ENCODE peak calls at places on chromosomes 16 and 17, in four cellular contexts. One of them, this sample, is unnamed.

GRCh38 chr17:76485569-76485968 is 15.7 kb downstream of the RHBDF2 start:
- DNase-seq in H1: no peak
- DNase-seq in IMR-90: no peak
- DNase-seq in neuronal stem cell: no peak
- DNase-seq in this sample: no peak

GRCh38 chr17:57557363-57557762 is 187.7 kb downstream of the CCDC182 start:
- DNase-seq in H1: no peak
- DNase-seq in IMR-90: no peak
- DNase-seq in neuronal stem cell: no peak
- DNase-seq in this sample: no peak

GRCh38 chr17:1648582-1649115 is 1.0 kb downstream of the RILP start:
- DNase-seq in H1: peak
- DNase-seq in IMR-90: peak
- DNase-seq in neuronal stem cell: peak
- DNase-seq in this sample: peak

GRCh38 chr16:64989050-64989449 is 132.8 kb downstream of the CDH11 start:
- DNase-seq in H1: no peak
- DNase-seq in IMR-90: no peak
- DNase-seq in neuronal stem cell: no peak
- DNase-seq in this sample: no peak

GRCh38 chr17:65515959-65516948 is 45.2 kb downstream of the AXIN2 start:
- DNase-seq in H1: peak
- DNase-seq in IMR-90: peak
- DNase-seq in neuronal stem cell: no peak
- DNase-seq in this sample: peak

GRCh38 chr17:72812823-72813222 is 279.7 kb downstream of the SLC39A11 start:
- DNase-seq in H1: no peak
- DNase-seq in IMR-90: peak
- DNase-seq in neuronal stem cell: no peak
- DNase-seq in this sample: no peak

GRCh38 chr17:28982191-28982793 is 23.5 kb downstream of the SEZ6 start:
- DNase-seq in H1: no peak
- DNase-seq in IMR-90: peak
- DNase-seq in neuronal stem cell: no peak
- DNase-seq in this sample: no peak

GRCh38 chr16:19715566-19715965 is 2.5 kb downstream of the KNOP1 start:
- DNase-seq in H1: no peak
- DNase-seq in IMR-90: no peak
- DNase-seq in neuronal stem cell: no peak
- DNase-seq in this sample: no peak

GRCh38 chr17:35214631-35215273 is 20.6 kb upstream of the SLC35G3 start:
- DNase-seq in H1: no peak
- DNase-seq in IMR-90: no peak
- DNase-seq in neuronal stem cell: no peak
- DNase-seq in this sample: no peak

GRCh38 chr17:49817993-49818392 is 29.5 kb downstream of the KAT7 start:
- DNase-seq in H1: no peak
- DNase-seq in IMR-90: no peak
- DNase-seq in neuronal stem cell: no peak
- DNase-seq in this sample: no peak

GRCh38 chr16:82042144-82042543 is 7.1 kb downstream of the HSD17B2 start:
- DNase-seq in H1: no peak
- DNase-seq in IMR-90: no peak
- DNase-seq in neuronal stem cell: no peak
- DNase-seq in this sample: no peak

GRCh38 chr17:82937411-82938371 is 97.9 kb upstream of the ZNF750 start:
- DNase-seq in H1: no peak
- DNase-seq in IMR-90: no peak
- DNase-seq in neuronal stem cell: no peak
- DNase-seq in this sample: no peak

GRCh38 chr17:1730345-1731193 is 6.1 kb downstream of the WDR81 start:
- DNase-seq in H1: no peak
- DNase-seq in IMR-90: peak
- DNase-seq in neuronal stem cell: no peak
- DNase-seq in this sample: no peak

GRCh38 chr16:12178251-12178990 is 201.9 kb downstream of the SNX29 start:
- DNase-seq in H1: no peak
- DNase-seq in IMR-90: peak
- DNase-seq in neuronal stem cell: no peak
- DNase-seq in this sample: no peak

GRCh38 chr17:65027305-65027704 is 29.2 kb downstream of the GNA13 start:
- DNase-seq in H1: no peak
- DNase-seq in IMR-90: peak
- DNase-seq in neuronal stem cell: no peak
- DNase-seq in this sample: peak

GRCh38 chr17:3512512-3513171 is 36.8 kb downstream of the ASPA start:
- DNase-seq in H1: no peak
- DNase-seq in IMR-90: peak
- DNase-seq in neuronal stem cell: peak
- DNase-seq in this sample: no peak

GRCh38 chr17:37750768-37751466 is 6.1 kb upstream of the HNF1B start:
- DNase-seq in H1: no peak
- DNase-seq in IMR-90: no peak
- DNase-seq in neuronal stem cell: no peak
- DNase-seq in this sample: no peak

GRCh38 chr16:3383045-3383448 is 17.8 kb downstream of the ZSCAN32 start:
- DNase-seq in H1: no peak
- DNase-seq in IMR-90: no peak
- DNase-seq in neuronal stem cell: no peak
- DNase-seq in this sample: no peak

GRCh38 chr17:44971776-44972483 is 3.8 kb upstream of the C1QL1 start:
- DNase-seq in H1: peak
- DNase-seq in IMR-90: peak
- DNase-seq in neuronal stem cell: no peak
- DNase-seq in this sample: peak

GRCh38 chr16:71626018-71626857 is at the start of gene MARVELD3:
- DNase-seq in H1: peak
- DNase-seq in IMR-90: no peak
- DNase-seq in neuronal stem cell: no peak
- DNase-seq in this sample: peak

GRCh38 chr16:9854665-9855064 is 327.6 kb downstream of the GRIN2A start:
- DNase-seq in H1: no peak
- DNase-seq in IMR-90: no peak
- DNase-seq in neuronal stem cell: no peak
- DNase-seq in this sample: no peak

GRCh38 chr16:2936436-2937011 is 24.8 kb downstream of the FLYWCH1 start:
- DNase-seq in H1: no peak
- DNase-seq in IMR-90: no peak
- DNase-seq in neuronal stem cell: no peak
- DNase-seq in this sample: no peak

GRCh38 chr17:38585056-38585804 is 20.5 kb downstream of the SRCIN1 start:
- DNase-seq in H1: peak
- DNase-seq in IMR-90: no peak
- DNase-seq in neuronal stem cell: no peak
- DNase-seq in this sample: peak

GRCh38 chr16:67013823-67014640 is 14.9 kb upstream of the CBFB start:
- DNase-seq in H1: peak
- DNase-seq in IMR-90: peak
- DNase-seq in neuronal stem cell: peak
- DNase-seq in this sample: peak

GRCh38 chr16:68005786-68006286 is 6.6 kb upstream of the DPEP2 start:
- DNase-seq in H1: no peak
- DNase-seq in IMR-90: no peak
- DNase-seq in neuronal stem cell: no peak
- DNase-seq in this sample: no peak

GRCh38 chr16:633336-634050 is 2.6 kb downstream of the METTL26 start:
- DNase-seq in H1: no peak
- DNase-seq in IMR-90: no peak
- DNase-seq in neuronal stem cell: no peak
- DNase-seq in this sample: no peak

GRCh38 chr17:72591500-72592241 is 470.9 kb downstream of the SOX9 start:
- DNase-seq in H1: peak
- DNase-seq in IMR-90: no peak
- DNase-seq in neuronal stem cell: peak
- DNase-seq in this sample: peak

GRCh38 chr17:19533718-19534561 is at the start of gene SLC47A1:
- DNase-seq in H1: peak
- DNase-seq in IMR-90: no peak
- DNase-seq in neuronal stem cell: peak
- DNase-seq in this sample: peak

GRCh38 chr17:42288985-42289862 is 926 bp downstream of the STAT5A start:
- DNase-seq in H1: peak
- DNase-seq in IMR-90: no peak
- DNase-seq in neuronal stem cell: no peak
- DNase-seq in this sample: peak

GRCh38 chr17:42287305-42288077 is 807 bp upstream of the STAT5A start:
- DNase-seq in H1: no peak
- DNase-seq in IMR-90: no peak
- DNase-seq in neuronal stem cell: no peak
- DNase-seq in this sample: peak

GRCh38 chr17:42286411-42287295 is 1.6 kb upstream of the STAT5A start:
- DNase-seq in H1: no peak
- DNase-seq in IMR-90: no peak
- DNase-seq in neuronal stem cell: no peak
- DNase-seq in this sample: peak

GRCh38 chr17:42289863-42290165 is 1.5 kb downstream of the STAT5A start:
- DNase-seq in H1: no peak
- DNase-seq in IMR-90: no peak
- DNase-seq in neuronal stem cell: no peak
- DNase-seq in this sample: no peak

GRCh38 chr17:42288078-42288984 is at the start of gene STAT5A:
- DNase-seq in H1: peak
- DNase-seq in IMR-90: peak
- DNase-seq in neuronal stem cell: no peak
- DNase-seq in this sample: peak
- H4K91ac ChIP-seq in H1: no peak
- H4K91ac ChIP-seq in IMR-90: no peak
- H4K91ac ChIP-seq in neuronal stem cell: no peak
- H4K91ac ChIP-seq in this sample: no peak

DNA sequence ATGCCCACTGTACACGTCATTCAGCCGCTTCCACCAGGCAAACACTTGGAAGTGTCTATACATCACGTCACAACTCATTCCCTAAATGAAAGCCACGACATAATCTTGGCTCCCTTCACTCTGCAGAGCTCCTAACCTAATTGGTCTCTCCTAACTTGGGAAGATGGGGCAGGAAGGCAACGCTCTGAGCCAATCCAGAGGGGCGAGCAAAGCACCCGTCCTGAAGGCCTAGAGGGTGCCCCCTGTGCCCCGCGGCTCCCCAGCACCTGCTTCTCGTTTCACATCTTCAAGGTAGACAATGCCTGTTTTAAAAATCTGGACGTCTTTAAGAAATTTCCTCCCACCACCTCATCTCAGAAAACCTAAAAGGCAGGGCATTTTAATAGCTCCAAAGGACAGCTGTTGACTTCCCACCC is 1.0 kb downstream of the CSNK2A2 start:
- DNase-seq in H1: no peak
- DNase-seq in IMR-90: peak
- DNase-seq in neuronal stem cell: no peak
- DNase-seq in this sample: no peak
- H2AFZ ChIP-seq in H1: no peak
- H2AFZ ChIP-seq in IMR-90: peak
- H2AFZ ChIP-seq in neuronal stem cell: peak
- H2AFZ ChIP-seq in this sample: no peak

GRCh38 chr17:46821482-46822387 is 3.2 kb upstream of the WNT3 start:
- DNase-seq in H1: peak
- DNase-seq in IMR-90: no peak
- DNase-seq in neuronal stem cell: no peak
- DNase-seq in this sample: peak
- H3K4me2 ChIP-seq in H1: peak
- H3K4me2 ChIP-seq in IMR-90: no peak
- H3K4me2 ChIP-seq in neuronal stem cell: no peak
- H3K4me2 ChIP-seq in this sample: peak

DNA sequence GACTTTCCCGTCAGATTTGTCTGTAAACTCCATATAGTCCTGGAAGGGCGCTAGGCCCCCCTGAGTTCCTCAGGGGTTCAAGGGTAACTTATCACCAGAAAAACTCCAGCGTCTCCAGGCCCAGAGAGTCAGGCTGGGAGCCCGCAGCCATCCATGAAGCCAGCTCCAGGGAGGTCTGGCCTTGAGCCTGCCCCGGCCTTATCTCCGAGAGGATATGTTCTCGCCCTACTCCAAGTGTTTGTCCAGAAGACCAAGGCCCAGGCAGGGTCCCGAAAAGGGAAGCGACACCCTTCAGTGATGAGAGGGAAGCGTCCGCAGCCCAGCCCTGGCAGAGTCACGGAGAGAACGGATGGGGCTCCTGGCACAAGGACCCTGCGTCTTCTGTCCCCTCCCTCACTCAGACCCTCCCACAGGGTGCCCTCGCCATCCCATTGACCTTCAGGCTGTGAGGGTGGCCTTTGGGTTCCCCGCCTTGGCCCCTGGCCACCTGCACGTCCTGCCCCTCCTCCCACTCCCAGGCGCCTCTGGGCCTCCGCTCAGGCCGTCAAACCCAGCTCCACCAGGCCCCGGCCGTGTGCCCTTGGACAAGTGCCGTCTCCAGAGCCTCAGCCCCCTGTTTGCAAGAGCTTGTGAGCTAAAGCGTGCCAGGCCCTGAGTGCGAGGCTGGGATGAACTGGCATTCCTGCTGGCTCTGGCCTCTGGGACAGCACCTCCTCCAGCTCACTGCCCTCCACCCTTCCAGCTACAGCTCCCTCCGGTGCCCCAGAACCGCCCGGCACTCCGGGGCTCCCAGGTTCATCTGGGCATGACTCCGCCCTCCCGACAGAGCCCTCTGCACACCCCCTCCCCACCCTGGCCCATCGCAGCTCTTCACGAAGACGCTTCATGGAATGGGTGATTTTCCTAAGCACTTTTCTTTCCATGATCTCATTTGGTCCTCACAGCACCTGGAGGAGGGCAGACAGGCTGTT is 83.4 kb downstream of the ZDHHC7 start:
- DNase-seq in H1: no peak
- DNase-seq in IMR-90: no peak
- DNase-seq in neuronal stem cell: no peak
- DNase-seq in this sample: no peak
- H4K91ac ChIP-seq in H1: no peak
- H4K91ac ChIP-seq in IMR-90: no peak
- H4K91ac ChIP-seq in neuronal stem cell: no peak
- H4K91ac ChIP-seq in this sample: no peak

GRCh38 chr17:40015005-40015997 is at the start of gene CSF3:
- DNase-seq in H1: no peak
- DNase-seq in IMR-90: no peak
- DNase-seq in neuronal stem cell: no peak
- DNase-seq in this sample: no peak
- H2AFZ ChIP-seq in H1: peak
- H2AFZ ChIP-seq in IMR-90: peak
- H2AFZ ChIP-seq in neuronal stem cell: peak
- H2AFZ ChIP-seq in this sample: no peak

DNA sequence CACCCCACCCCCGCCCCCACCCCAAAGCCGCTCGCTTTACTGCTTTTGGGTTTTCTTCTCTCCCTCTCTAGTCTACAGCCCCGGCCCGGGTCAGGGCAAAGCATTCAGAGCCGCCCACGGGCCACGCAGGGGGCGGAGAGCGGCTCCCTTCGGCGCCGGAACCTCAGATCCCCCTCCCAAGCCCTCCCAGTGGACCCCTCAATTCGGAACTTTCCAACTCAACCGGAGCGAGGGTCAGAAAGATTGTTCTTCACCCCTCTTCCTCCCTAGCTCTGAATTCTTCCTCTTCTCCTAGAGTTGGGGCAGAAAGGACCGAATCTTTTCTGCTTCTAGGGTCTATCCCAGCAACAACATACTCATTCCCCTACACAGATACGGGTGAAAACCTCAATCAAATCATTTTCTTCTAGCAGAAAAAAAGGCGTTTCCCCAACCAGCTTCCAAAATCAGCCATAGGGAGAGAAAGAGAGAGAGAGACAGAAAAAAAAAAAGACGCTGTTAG is 1.0 kb downstream of the HOXB2 start:
- DNase-seq in H1: no peak
- DNase-seq in IMR-90: no peak
- DNase-seq in neuronal stem cell: no peak
- DNase-seq in this sample: no peak
- H3K4me2 ChIP-seq in H1: no peak
- H3K4me2 ChIP-seq in IMR-90: peak
- H3K4me2 ChIP-seq in neuronal stem cell: no peak
- H3K4me2 ChIP-seq in this sample: no peak

This sample was measured in H9.